ENCODE peak calls at places on chromosomes 12 and 14, in nine cellular contexts. W is GF-D8; C is Peyer's patch; B is ovary; M is activated gamma-delta T cell treated with anti-CD3 and anti-CD28 coated beads, Interleukin-2, amount 50 U/mL, for 16 hours; E is NCI-H2081; H is GM13977; U is activated CD4-positive, alpha-beta T cell treated with anti-CD3 and anti-CD28 coated beads for 48 hours; K is non-pigmented ciliary epithelial cell. O is an unnamed sample.

GRCh38 chr12:57127101-57127709 is 1.1 kb upstream of the LRP1 start:
- DNase-seq in W (no peak), C (peak; percentile 92), B (peak; percentile 76), M (no peak), E (peak; percentile 11), H (no peak), U (peak; percentile 62), K (no peak), O (peak; percentile 71)

GRCh38 chr14:24734917-24735500 is 101.0 kb upstream of the GZMB start:
- DNase-seq in W (no peak), C (no peak), B (no peak), M (no peak), E (peak; percentile 71), H (peak; percentile 24), U (peak; percentile 34), K (peak; percentile 19), O (peak; percentile 54)

GRCh38 chr14:68784995-68785816 is 7.7 kb downstream of the ZFP36L1 start:
- DNase-seq in W (no peak), C (no peak), B (peak; percentile 62), M (no peak), E (no peak), H (no peak), U (no peak), K (no peak), O (no peak)

GRCh38 chr12:53623986-53624385 is 2.2 kb downstream of the ATF7 start:
- DNase-seq in W (no peak), C (no peak), B (no peak), M (no peak), E (no peak), H (no peak), U (no peak), K (no peak), O (no peak)

GRCh38 chr14:59262717-59263469 is 74.4 kb downstream of the DAAM1 start:
- DNase-seq in W (no peak), C (peak; percentile 60), B (no peak), M (no peak), E (no peak), H (no peak), U (no peak), K (no peak), O (no peak)

GRCh38 chr12:96263449-96263902 is 69.3 kb downstream of the ELK3 start:
- DNase-seq in W (no peak), C (no peak), B (no peak), M (no peak), E (peak; percentile 37), H (no peak), U (no peak), K (no peak), O (no peak)

GRCh38 chr14:89787525-89787924 is 167.0 kb downstream of the EFCAB11 start:
- DNase-seq in W (no peak), C (no peak), B (no peak), M (no peak), E (no peak), H (no peak), U (no peak), K (no peak), O (no peak)

GRCh38 chr14:103220982-103221641 is 97.9 kb downstream of the TNFAIP2 start:
- DNase-seq in W (no peak), C (no peak), B (no peak), M (no peak), E (no peak), H (no peak), U (no peak), K (no peak), O (no peak)

GRCh38 chr12:69998922-69999321 is 173.9 kb downstream of the MYRFL start:
- DNase-seq in W (no peak), C (no peak), B (no peak), M (no peak), E (peak; percentile 73), H (no peak), U (no peak), K (no peak), O (no peak)

GRCh38 chr14:76986261-76986565 is 42.3 kb downstream of the IRF2BPL start:
- DNase-seq in W (no peak), C (no peak), B (no peak), M (no peak), E (no peak), H (no peak), U (no peak), K (no peak), O (no peak)

GRCh38 chr12:12979731-12980259 is 20.3 kb downstream of the HEBP1 start:
- DNase-seq in W (no peak), C (no peak), B (no peak), M (no peak), E (no peak), H (no peak), U (no peak), K (peak; percentile 84), O (no peak)

GRCh38 chr14:41072776-41073175 is 533.9 kb upstream of the LRFN5 start:
- DNase-seq in W (no peak), C (no peak), B (no peak), M (no peak), E (no peak), H (no peak), U (no peak), K (no peak), O (no peak)

GRCh38 chr14:22071001-22071400 is 397.4 kb upstream of the OR4E1 start:
- DNase-seq in W (peak; percentile 49), C (no peak), B (no peak), M (peak; percentile 36), E (no peak), H (no peak), U (peak; percentile 42), K (no peak), O (peak; percentile 70)

GRCh38 chr12:5083955-5084849 is 40.5 kb downstream of the KCNA5 start:
- DNase-seq in W (no peak), C (no peak), B (no peak), M (no peak), E (peak; percentile 50), H (peak; percentile 79), U (peak; percentile 31), K (no peak), O (peak; percentile 39)

GRCh38 chr12:12661086-12661485 is 34.9 kb downstream of the GPR19 start:
- DNase-seq in W (no peak), C (no peak), B (no peak), M (no peak), E (no peak), H (no peak), U (no peak), K (peak; percentile 22), O (no peak)

GRCh38 chr12:124059752-124060151 is 86.7 kb downstream of the ZNF664 start:
- DNase-seq in W (no peak), C (no peak), B (no peak), M (no peak), E (no peak), H (no peak), U (no peak), K (no peak), O (no peak)

O was measured in activated CD8-positive, alpha-beta T cell treated with anti-CD3 and anti-CD28 coated beads for 36 hours.